ENCODE peak calls at places on chromosomes 5 and 9, in ten cellular contexts. P is GF-D8, Q is astrocyte of the spinal cord, E is mesothelial cell of epicardium, N is HFF-Myc, T is colonic mucosa, V is NCI-H2081, A is ecto neural progenitor cell, X is ACHN, B is RCC 7860. G is an unnamed sample.
A peak's percentile ranks its signal among the peaks of the same experiment; 100 is the strongest.

GRCh38 chr5:8842906-8843590 is 702.8 kb downstream of the SEMA5A start:
- DNase-seq in N (no peak), B (no peak), P (no peak), T (no peak), V (peak; percentile 71), A (no peak), Q (peak; percentile 23), X (peak; percentile 42), E (no peak), G (no peak)

GRCh38 chr5:53463909-53464621 is 16.4 kb upstream of the FST start:
- DNase-seq in T (no peak), A (no peak), E (no peak), N (no peak), B (no peak), X (no peak), V (no peak), P (no peak), Q (no peak), G (no peak)

GRCh38 chr9:98808879-98809278 is 1.4 kb downstream of the GALNT12 start:
- DNase-seq in E (no peak), A (no peak), N (no peak), P (no peak), Q (no peak), X (no peak), B (no peak), T (peak; percentile 37), V (no peak), G (no peak)

GRCh38 chr9:111056554-111056953 is 18.3 kb upstream of the LPAR1 start:
- DNase-seq in A (no peak), B (no peak), V (no peak), P (no peak), T (no peak), E (no peak), N (peak; percentile 90), Q (peak; percentile 53), X (no peak), G (no peak)

GRCh38 chr5:107790671-107791070 is 119.9 kb upstream of the EFNA5 start:
- DNase-seq in A (no peak), X (no peak), Q (no peak), E (no peak), P (no peak), T (no peak), N (no peak), V (no peak), B (no peak), G (no peak)

GRCh38 chr5:72234265-72234700 is 85.8 kb downstream of the MRPS27 start:
- DNase-seq in P (peak; percentile 76), T (no peak), A (no peak), B (peak; percentile 31), V (no peak), X (peak; percentile 18), N (no peak), E (no peak), Q (peak; percentile 77), G (no peak)

GRCh38 chr9:133509179-133510083 is 15.3 kb downstream of the MYMK start:
- DNase-seq in V (peak; percentile 98), N (no peak), X (no peak), E (no peak), A (peak; percentile 75), B (no peak), T (peak; percentile 46), P (no peak), Q (no peak), G (no peak)

GRCh38 chr5:149421834-149422233 is 42.7 kb upstream of the IL17B start:
- DNase-seq in Q (no peak), T (no peak), A (no peak), P (no peak), N (no peak), V (no peak), E (no peak), B (no peak), X (no peak), G (no peak)

GRCh38 chr9:86303316-86303975 is 21.1 kb upstream of the ISCA1 start:
- DNase-seq in E (no peak), T (no peak), N (no peak), V (no peak), B (no peak), Q (no peak), P (no peak), A (no peak), X (no peak), G (no peak)

GRCh38 chr5:39760385-39761198 is 335.8 kb upstream of the DAB2 start:
- DNase-seq in V (no peak), N (peak; percentile 68), B (peak; percentile 90), Q (peak; percentile 97), E (no peak), P (no peak), A (no peak), T (no peak), X (no peak), G (no peak)

GRCh38 chr9:116312221-116312620 is 158.6 kb downstream of the PAPPA start:
- DNase-seq in Q (peak; percentile 30), V (no peak), N (no peak), P (no peak), B (no peak), X (no peak), E (no peak), A (no peak), T (no peak), G (no peak)

GRCh38 chr5:96661841-96662724 is at the start of gene CAST:
- DNase-seq in T (peak; percentile 93), P (no peak), B (peak; percentile 79), Q (peak; percentile 94), V (no peak), N (peak; percentile 74), E (peak; percentile 33), A (peak; percentile 93), X (peak; percentile 96), G (peak; percentile 95)

GRCh38 chr5:55564716-55565115 is 30.0 kb upstream of the PLPP1 start:
- DNase-seq in X (no peak), N (no peak), A (no peak), Q (no peak), V (no peak), P (no peak), T (no peak), B (no peak), E (no peak), G (no peak)

GRCh38 chr9:35749515-35750255 is 598 bp downstream of the RGP1 start:
- DNase-seq in Q (no peak), B (no peak), X (no peak), E (no peak), A (no peak), V (peak; percentile 17), N (no peak), T (peak; percentile 80), P (no peak), G (peak; percentile 75)

GRCh38 chr9:108117775-108118174 is 628.2 kb upstream of the KLF4 start:
- DNase-seq in E (no peak), B (no peak), P (no peak), V (peak; percentile 28), T (no peak), N (no peak), Q (no peak), A (no peak), X (no peak), G (no peak)

GRCh38 chr5:75734913-75735789 is 17.9 kb upstream of the POC5 start:
- DNase-seq in A (peak; percentile 54), Q (peak; percentile 5), V (peak; percentile 33), B (no peak), N (no peak), P (no peak), T (peak; percentile 47), E (no peak), X (peak; percentile 47), G (no peak)

GRCh38 chr5:127806776-127807175 is 103.6 kb downstream of the CCDC192 start:
- DNase-seq in P (no peak), Q (no peak), B (no peak), A (no peak), X (no peak), V (no peak), T (no peak), E (no peak), N (no peak), G (no peak)

GRCh38 chr5:116546743-116547124 is 27.9 kb downstream of the SEMA6A start:
- DNase-seq in E (no peak), T (no peak), A (no peak), X (no peak), N (no peak), V (no peak), P (no peak), Q (no peak), B (no peak), G (no peak)

GRCh38 chr9:34684145-34684544 is 6.9 kb downstream of the CCL19 start:
- DNase-seq in P (no peak), E (no peak), T (no peak), X (no peak), A (no peak), B (no peak), N (no peak), V (no peak), Q (no peak), G (no peak)

GRCh38 chr5:93189707-93190120 is 391.3 kb downstream of the NR2F1-AS1 start:
- DNase-seq in T (no peak), P (no peak), A (no peak), V (no peak), E (no peak), X (peak; percentile 73), B (peak; percentile 98), Q (peak; percentile 91), N (peak; percentile 60), G (no peak)

GRCh38 chr5:118435131-118435530 is 553.2 kb downstream of the DTWD2 start:
- DNase-seq in P (no peak), B (no peak), E (no peak), N (no peak), A (no peak), Q (no peak), V (no peak), X (no peak), T (no peak), G (no peak)

GRCh38 chr9:5511476-5511875 is 1.1 kb downstream of the PDCD1LG2 start:
- DNase-seq in X (no peak), A (no peak), P (no peak), N (no peak), V (no peak), Q (no peak), E (no peak), B (no peak), T (no peak), G (no peak)

GRCh38 chr5:150458819-150459557 is 9.4 kb upstream of the RPS14 start:
- DNase-seq in A (peak; percentile 93), T (peak; percentile 89), V (peak; percentile 50), N (no peak), Q (peak; percentile 52), P (no peak), X (peak; percentile 74), E (peak; percentile 72), B (peak; percentile 71), G (peak; percentile 85)

GRCh38 chr9:134328341-134328840 is 2.1 kb downstream of the RXRA start:
- DNase-seq in X (no peak), E (no peak), V (no peak), P (no peak), Q (no peak), A (peak; percentile 81), T (peak; percentile 67), N (no peak), B (no peak), G (peak; percentile 64)

GRCh38 chr9:99819484-99820329 is 2.0 kb upstream of the NR4A3 start:
- DNase-seq in E (peak; percentile 84), P (peak; percentile 92), N (peak; percentile 69), T (peak; percentile 89), B (peak; percentile 84), A (peak; percentile 97), Q (peak; percentile 96), V (peak; percentile 96), X (peak; percentile 91), G (peak; percentile 90)

G was measured in left colon.